ENCODE peak calls at places on chromosomes 4 and X, in five cellular contexts. O, C, F, G and P are unnamed samples.

GRCh38 chr4:172962564-172963353 is 205.9 kb upstream of the GALNT7 start:
- DNase-seq in O (peak; percentile 73), C (peak; percentile 90), F (no peak), G (no peak), P (no peak)

GRCh38 chr4:30839583-30840520 is 119.7 kb downstream of the PCDH7 start:
- DNase-seq in O (no peak), C (peak; percentile 20), F (no peak), G (no peak), P (no peak)

GRCh38 chrX:65871671-65872311 is 168.1 kb downstream of the VSIG4 start:
- DNase-seq in O (peak; percentile 42), C (no peak), F (no peak), G (no peak), P (no peak)

GRCh38 chr4:74331252-74331651 is 23.0 kb downstream of the EPGN start:
- DNase-seq in O (no peak), C (no peak), F (no peak), G (no peak), P (no peak)

GRCh38 chr4:75042601-75043208 is 109.8 kb downstream of the PARM1 start:
- DNase-seq in O (no peak), C (no peak), F (no peak), G (no peak), P (no peak)

GRCh38 chr4:153553155-153553819 is 87.1 kb downstream of the TMEM131L start:
- DNase-seq in O (no peak), C (no peak), F (no peak), G (no peak), P (no peak)

GRCh38 chr4:52235775-52236174 is 184.7 kb downstream of the SPATA18 start:
- DNase-seq in O (no peak), C (no peak), F (no peak), G (no peak), P (no peak)

GRCh38 chr4:105992641-105993305 is 97.5 kb downstream of the NPNT start:
- DNase-seq in O (peak; percentile 99), C (no peak), F (no peak), G (no peak), P (no peak)

GRCh38 chr4:127212701-127213100 is 420.1 kb upstream of the INTU start:
- DNase-seq in O (no peak), C (peak; percentile 48), F (no peak), G (no peak), P (no peak)

GRCh38 chrX:18877472-18877871 is 106.4 kb downstream of the PHKA2 start:
- DNase-seq in O (peak; percentile 71), C (no peak), F (no peak), G (no peak), P (no peak)

GRCh38 chrX:71618303-71618721 is at the start of gene CXCR3:
- DNase-seq in O (peak; percentile 13), C (no peak), F (no peak), G (peak; percentile 26), P (no peak)

GRCh38 chr4:183362916-183363542 is 40.8 kb upstream of the CLDN24 start:
- DNase-seq in O (peak; percentile 26), C (no peak), F (no peak), G (no peak), P (no peak)

GRCh38 chr4:182843813-182844325 is 73.3 kb downstream of the DCTD start:
- DNase-seq in O (no peak), C (no peak), F (no peak), G (no peak), P (no peak)